ENCODE peak calls at places on chromosomes 13 and 19, in five cellular contexts. W is aorta, U is nucleus accumbens, Q is hippocampal formation, R is left lung. J is an unnamed sample.

GRCh38 chr19:35223856-35224505 is 4.6 kb downstream of the FAM187B start:
- DNase-seq in U (no peak), Q (no peak), W (no peak), R (no peak), J (no peak)

GRCh38 chr13:89925107-89925506 is 1422.4 kb upstream of the MIR17HG start:
- DNase-seq in U (no peak), W (no peak), R (no peak), Q (peak), J (no peak)

GRCh38 chr13:99980201-99981114 is 1.1 kb upstream of the ZIC2 start:
- DNase-seq in U (no peak), Q (peak), R (peak), W (peak), J (no peak)

GRCh38 chr19:53467138-53467502 is 413 bp upstream of the ZNF813 start:
- DNase-seq in W (peak), R (peak), U (no peak), Q (no peak), J (no peak)

GRCh38 chr13:91361755-91362271 is 14.3 kb downstream of the MIR17HG start:
- DNase-seq in R (no peak), W (no peak), U (no peak), Q (no peak), J (no peak)

GRCh38 chr19:34261335-34262109 is 7.2 kb downstream of the GARRE1 start:
- DNase-seq in Q (no peak), U (no peak), W (no peak), R (no peak), J (no peak)

GRCh38 chr19:6529937-6530384 is 865 bp upstream of the TNFSF9 start:
- DNase-seq in W (no peak), U (no peak), R (no peak), Q (no peak), J (no peak)

GRCh38 chr19:58535857-58536256 is 8.0 kb upstream of the TRIM28 start:
- DNase-seq in Q (no peak), R (no peak), U (no peak), W (no peak), J (no peak)

GRCh38 chr19:7326105-7326877 is 22.4 kb upstream of the ARHGEF18 start:
- DNase-seq in R (no peak), W (no peak), U (no peak), Q (no peak), J (no peak)

GRCh38 chr19:1862424-1863307 is 713 bp downstream of the KLF16 start:
- DNase-seq in W (peak), U (no peak), Q (no peak), R (peak), J (no peak)

GRCh38 chr13:26280822-26281221 is 26.9 kb downstream of the CDK8 start:
- DNase-seq in W (no peak), Q (no peak), R (no peak), U (no peak), J (no peak)

GRCh38 chr13:67439365-67439764 is 209.2 kb upstream of the PCDH9 start:
- DNase-seq in U (no peak), W (no peak), Q (no peak), R (no peak), J (no peak)

GRCh38 chr19:28556371-28556770 is 656.6 kb downstream of the UQCRFS1 start:
- DNase-seq in R (no peak), W (no peak), Q (no peak), U (no peak), J (no peak)

GRCh38 chr13:28181413-28181812 is 43.1 kb downstream of the PAN3 start:
- DNase-seq in Q (no peak), W (no peak), R (no peak), U (no peak), J (no peak)

GRCh38 chr19:49643466-49643865 is 1.5 kb downstream of the SCAF1 start:
- DNase-seq in W (no peak), R (no peak), Q (no peak), U (no peak), J (no peak)

GRCh38 chr19:2528543-2529173 is 52.7 kb downstream of the GADD45B start:
- DNase-seq in W (peak), U (no peak), R (peak), Q (no peak), J (no peak)

GRCh38 chr19:31436121-31436776 is 87.0 kb upstream of the TSHZ3 start:
- DNase-seq in Q (no peak), R (no peak), W (no peak), U (no peak), J (no peak)

GRCh38 chr19:50982186-50982585 is 1.5 kb downstream of the KLK7 start:
- DNase-seq in R (no peak), W (no peak), U (no peak), Q (no peak), J (no peak)

GRCh38 chr19:45496349-45496953 is 396 bp downstream of the RTN2 start:
- DNase-seq in W (no peak), Q (no peak), R (peak), U (no peak), J (peak)

GRCh38 chr19:30565680-30566079 is 193.5 kb downstream of the ZNF536 start:
- DNase-seq in Q (no peak), U (no peak), R (no peak), W (no peak), J (no peak)

GRCh38 chr13:21297452-21297851 is 121.0 kb downstream of the MRPL57 start:
- DNase-seq in U (no peak), Q (no peak), W (no peak), R (no peak), J (no peak)

GRCh38 chr19:9139609-9140158 is 513 bp upstream of the ZNF317 start:
- DNase-seq in W (no peak), Q (no peak), U (no peak), R (no peak), J (no peak)

J was measured in occipital lobe.